ENCODE peak calls at places on chromosomes 5 and 9, in six cellular contexts. F, H, S, O, G and X are unnamed samples.

GRCh38 chr5:153530357-153531143 is 40.1 kb downstream of the GRIA1 start:
- DNase-seq in F (no peak), H (no peak), S (no peak), O (no peak), G (no peak), X (no peak)

GRCh38 chr9:129481424-129481823 is 139.5 kb downstream of the C9orf50 start:
- DNase-seq in F (no peak), H (no peak), S (no peak), O (no peak), G (no peak), X (peak)

GRCh38 chr5:135433626-135434426 is 13.3 kb downstream of the DCANP1 start:
- DNase-seq in F (no peak), H (peak), S (no peak), O (no peak), G (no peak), X (no peak)

GRCh38 chr5:33690736-33691135 is 201.1 kb downstream of the ADAMTS12 start:
- DNase-seq in F (no peak), H (peak), S (no peak), O (no peak), G (no peak), X (no peak)

GRCh38 chr5:127870914-127871313 is 167.7 kb downstream of the CCDC192 start:
- DNase-seq in F (no peak), H (peak), S (peak), O (no peak), G (peak), X (no peak)

GRCh38 chr9:96476591-96476990 is 26.6 kb downstream of the HABP4 start:
- DNase-seq in F (no peak), H (no peak), S (no peak), O (no peak), G (no peak), X (no peak)

GRCh38 chr5:124080256-124080655 is 568.3 kb downstream of the CSNK1G3 start:
- DNase-seq in F (no peak), H (no peak), S (no peak), O (no peak), G (no peak), X (no peak)

GRCh38 chr5:82376833-82377232 is 98.7 kb upstream of the RPS23 start:
- DNase-seq in F (no peak), H (no peak), S (no peak), O (no peak), G (no peak), X (no peak)

GRCh38 chr9:124394167-124394566 is 21.1 kb downstream of the PSMB7 start:
- DNase-seq in F (no peak), H (no peak), S (no peak), O (no peak), G (no peak), X (no peak)

GRCh38 chr9:22002038-22002437 is 7.1 kb downstream of the CDKN2B start:
- DNase-seq in F (no peak), H (no peak), S (no peak), O (no peak), G (no peak), X (no peak)

GRCh38 chr9:22009563-22009867 is 410 bp upstream of the CDKN2B start:
- DNase-seq in F (no peak), H (no peak), S (no peak), O (no peak), G (no peak), X (no peak)

GRCh38 chr9:22005700-22006605 is 3.2 kb downstream of the CDKN2B start:
- DNase-seq in F (no peak), H (peak), S (no peak), O (peak), G (no peak), X (peak)

GRCh38 chr9:22008662-22009562 is at the start of gene CDKN2B:
- DNase-seq in F (peak), H (peak), S (peak), O (peak), G (peak), X (peak)

DNA sequence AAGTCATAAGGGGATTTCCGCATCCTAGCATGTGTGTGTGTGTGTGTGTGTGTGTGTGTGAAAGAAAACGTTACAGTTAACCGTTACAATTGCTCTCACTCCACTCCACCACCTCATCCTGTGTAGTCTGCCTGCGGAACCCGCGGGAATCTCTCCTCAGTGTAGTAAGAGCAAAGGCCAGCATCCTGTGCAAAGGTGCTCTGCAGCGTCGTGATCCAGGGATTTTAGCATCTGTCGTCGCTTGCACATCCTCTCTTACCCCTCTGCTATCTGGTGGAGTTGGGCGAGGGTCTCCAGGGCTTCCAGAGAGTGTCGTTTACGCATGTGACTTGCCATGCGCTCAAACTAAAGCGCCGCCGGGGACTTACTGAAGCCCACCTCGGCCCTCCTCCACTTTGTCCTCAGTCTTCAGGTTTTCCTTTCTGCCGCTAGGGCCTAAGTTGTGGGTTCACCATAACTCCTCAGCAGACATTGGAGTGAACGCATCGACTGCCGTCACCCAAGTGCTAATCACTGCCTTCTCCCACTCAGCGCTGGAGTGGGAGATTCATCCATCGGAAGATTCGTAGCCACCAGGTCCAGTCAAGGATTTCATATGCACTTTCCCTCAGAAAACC is 3.9 kb downstream of the CDKN2B start:
- DNase-seq in F (no peak), H (peak), S (no peak), O (no peak), G (no peak), X (no peak)
- TF ChIP-seq CTCF in F (peak), H (no peak), S (no peak), O (peak), G (no peak), X (no peak)

GRCh38 chr5:11075010-11075860 is 314.2 kb upstream of the DAP start:
- DNase-seq in F (no peak), H (no peak), S (no peak), O (no peak), G (no peak), X (no peak)
- TF ChIP-seq CTCF in F (peak), H (no peak), S (no peak), O (peak), G (no peak), X (no peak)

GRCh38 chr5:55187370-55187769 is 14.4 kb upstream of the CDC20B start:
- DNase-seq in F (no peak), H (peak), S (no peak), O (no peak), G (no peak), X (no peak)
- TF ChIP-seq CTCF in F (peak), H (peak), S (no peak), O (peak), G (no peak), X (peak)

GRCh38 chr9:137372693-137373610 is 50.0 kb downstream of the EXD3 start:
- DNase-seq in F (no peak), H (no peak), S (no peak), O (no peak), G (no peak), X (peak)

GRCh38 chr9:137373611-137373980 is 49.4 kb downstream of the EXD3 start:
- DNase-seq in F (no peak), H (no peak), S (no peak), O (no peak), G (no peak), X (peak)

GRCh38 chr9:137376386-137376785 is 46.6 kb downstream of the EXD3 start:
- DNase-seq in F (no peak), H (no peak), S (no peak), O (no peak), G (no peak), X (no peak)

GRCh38 chr9:137375321-137376058 is 47.5 kb downstream of the EXD3 start:
- DNase-seq in F (no peak), H (no peak), S (no peak), O (no peak), G (no peak), X (no peak)

DNA sequence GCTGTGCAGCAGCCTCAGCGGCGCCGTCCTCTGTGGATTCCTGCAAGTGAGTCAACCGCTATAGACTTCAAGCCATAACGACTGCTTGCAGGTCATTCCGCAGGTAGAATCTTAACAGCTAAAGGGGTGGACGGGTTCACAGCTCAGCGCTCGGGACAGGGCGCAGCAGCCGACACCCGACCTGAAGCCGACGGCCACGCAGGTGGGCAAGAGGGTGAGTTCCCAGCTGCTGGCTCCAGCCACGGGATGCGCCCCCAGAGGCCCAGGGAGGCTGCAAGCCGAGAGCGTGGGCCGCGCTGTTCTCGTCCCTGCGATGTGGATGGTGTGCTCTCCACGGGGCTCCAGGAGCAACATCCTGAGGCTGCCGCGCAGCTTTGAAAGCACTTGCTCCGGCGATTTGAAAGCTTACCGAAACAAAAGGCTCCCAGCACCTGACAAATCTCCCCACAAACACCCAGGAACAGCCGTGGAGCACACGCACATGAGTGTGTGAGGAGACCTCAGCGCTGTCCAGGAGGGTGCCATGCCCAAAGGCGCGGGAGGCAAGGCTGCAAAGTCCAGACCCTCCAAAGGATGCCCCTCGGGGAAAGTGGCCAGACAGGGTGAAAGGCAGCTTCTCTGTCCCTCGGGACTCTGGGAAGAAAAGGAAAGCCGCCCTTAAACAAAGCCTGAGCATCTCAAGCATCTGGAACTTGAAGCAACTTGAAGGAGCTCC is 48.7 kb downstream of the EXD3 start:
- DNase-seq in F (no peak), H (no peak), S (no peak), O (no peak), G (no peak), X (peak)
- TF ChIP-seq CTCF in F (no peak), H (no peak), S (no peak), O (no peak), G (no peak), X (no peak)

GRCh38 chr9:127049044-127049443 is 73.4 kb downstream of the ANGPTL2 start:
- DNase-seq in F (no peak), H (peak), S (peak), O (peak), G (no peak), X (no peak)
- TF ChIP-seq CTCF in F (no peak), H (peak), S (peak), O (no peak), G (peak), X (peak)

GRCh38 chr5:138466900-138467710 is 1.8 kb downstream of the EGR1 start:
- DNase-seq in F (no peak), H (peak), S (no peak), O (no peak), G (no peak), X (peak)
- TF ChIP-seq CTCF in F (no peak), H (no peak), S (no peak), O (no peak), G (no peak), X (no peak)

GRCh38 chr5:129698661-129699060 is 49.2 kb upstream of the MINAR2 start:
- DNase-seq in F (no peak), H (no peak), S (no peak), O (no peak), G (no peak), X (no peak)
- TF ChIP-seq CTCF in F (peak), H (no peak), S (no peak), O (peak), G (no peak), X (no peak)

DNA sequence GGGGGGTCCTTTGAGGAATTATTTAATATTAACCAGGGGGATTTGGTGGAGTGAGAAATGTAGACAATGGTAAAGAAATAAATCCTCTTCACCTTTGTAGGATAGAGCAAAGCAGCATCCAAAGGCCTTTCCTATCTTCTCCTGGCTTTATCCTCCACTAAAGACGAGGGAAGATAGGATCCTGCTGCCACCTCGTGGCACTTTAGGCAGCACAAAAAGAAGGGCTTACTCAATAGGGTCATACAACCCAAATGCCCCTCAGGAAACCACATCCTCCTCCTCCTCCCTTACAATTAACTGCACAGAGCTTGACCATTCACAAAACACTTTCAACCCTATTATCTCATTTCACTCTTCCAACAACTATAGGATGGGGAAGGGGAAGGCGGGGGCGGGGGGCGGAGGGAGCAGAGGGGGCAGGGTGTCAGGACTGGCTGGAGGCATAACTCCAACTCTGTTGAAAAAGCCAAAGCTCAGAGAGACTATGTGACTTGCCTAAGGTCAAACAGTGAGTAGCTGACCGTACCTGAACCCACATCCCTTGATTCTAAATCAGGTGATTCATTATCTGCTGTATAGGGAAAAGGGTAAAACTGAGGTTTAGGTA is 45.4 kb upstream of the MYOT start:
- DNase-seq in F (peak), H (peak), S (peak), O (no peak), G (no peak), X (no peak)
- TF ChIP-seq CTCF in F (peak), H (peak), S (peak), O (peak), G (peak), X (peak)

GRCh38 chr5:43314724-43315123 is 1.5 kb upstream of the HMGCS1 start:
- DNase-seq in F (no peak), H (no peak), S (no peak), O (no peak), G (no peak), X (no peak)

GRCh38 chr5:43312699-43313034 is 545 bp downstream of the HMGCS1 start:
- DNase-seq in F (no peak), H (no peak), S (no peak), O (no peak), G (no peak), X (no peak)

GRCh38 chr5:43312076-43312620 is 1.1 kb downstream of the HMGCS1 start:
- DNase-seq in F (no peak), H (no peak), S (no peak), O (no peak), G (no peak), X (no peak)

GRCh38 chr5:43313854-43314457 is 744 bp upstream of the HMGCS1 start:
- DNase-seq in F (peak), H (peak), S (peak), O (no peak), G (no peak), X (no peak)

GRCh38 chr5:43313035-43313853 is at the start of gene HMGCS1:
- DNase-seq in F (peak), H (peak), S (peak), O (peak), G (peak), X (peak)
- TF ChIP-seq CTCF in F (no peak), H (no peak), S (no peak), O (peak), G (peak), X (peak)